ENCODE peak calls at places on chromosomes 1 and 21, in ten cellular contexts. One of them, this sample, is unnamed. For H3K27me3, the result is how much of the 10 kb centered on the place peaks cover.

GRCh38 chr1:171841931-171842723 is 829 bp downstream of the DNM3 start:
- DNase-seq in right lobe of liver: no peak
- DNase-seq in suprapubic skin: no peak
- DNase-seq in heart left ventricle: peak
- DNase-seq in GM23248: peak
- DNase-seq in CD8-positive, alpha-beta T cell: no peak
- DNase-seq in PC-9: no peak
- DNase-seq in endothelial cell of umbilical vein: peak
- DNase-seq in GM12878: no peak
- DNase-seq in heart right ventricle: peak
- DNase-seq in this sample: peak

GRCh38 chr1:20705356-20705755 is 12.5 kb downstream of the KIF17 start:
- DNase-seq in right lobe of liver: no peak
- DNase-seq in suprapubic skin: no peak
- DNase-seq in heart left ventricle: no peak
- DNase-seq in GM23248: no peak
- DNase-seq in CD8-positive, alpha-beta T cell: no peak
- DNase-seq in PC-9: no peak
- DNase-seq in endothelial cell of umbilical vein: no peak
- DNase-seq in GM12878: no peak
- DNase-seq in heart right ventricle: no peak
- DNase-seq in this sample: no peak

GRCh38 chr1:225919906-225920305 is 4.1 kb downstream of the PYCR2 start:
- DNase-seq in right lobe of liver: no peak
- DNase-seq in suprapubic skin: no peak
- DNase-seq in heart left ventricle: peak
- DNase-seq in GM23248: peak
- DNase-seq in CD8-positive, alpha-beta T cell: no peak
- DNase-seq in PC-9: peak
- DNase-seq in endothelial cell of umbilical vein: peak
- DNase-seq in GM12878: peak
- DNase-seq in heart right ventricle: peak
- DNase-seq in this sample: peak

GRCh38 chr21:40846566-40847411 is at the start of gene DSCAM:
- DNase-seq in right lobe of liver: no peak
- DNase-seq in suprapubic skin: no peak
- DNase-seq in heart left ventricle: no peak
- DNase-seq in GM23248: no peak
- DNase-seq in CD8-positive, alpha-beta T cell: no peak
- DNase-seq in PC-9: no peak
- DNase-seq in endothelial cell of umbilical vein: no peak
- DNase-seq in GM12878: no peak
- DNase-seq in heart right ventricle: no peak
- DNase-seq in this sample: peak

GRCh38 chr1:1069711-1070676 is 4.1 kb downstream of the RNF223 start:
- DNase-seq in right lobe of liver: no peak
- DNase-seq in suprapubic skin: no peak
- DNase-seq in heart left ventricle: no peak
- DNase-seq in GM23248: peak
- DNase-seq in CD8-positive, alpha-beta T cell: no peak
- DNase-seq in PC-9: peak
- DNase-seq in endothelial cell of umbilical vein: no peak
- DNase-seq in GM12878: no peak
- DNase-seq in heart right ventricle: no peak
- DNase-seq in this sample: no peak

GRCh38 chr1:204684551-204685235 is 845 bp downstream of the LRRN2 start:
- DNase-seq in right lobe of liver: no peak
- DNase-seq in suprapubic skin: no peak
- DNase-seq in heart left ventricle: peak
- DNase-seq in GM23248: no peak
- DNase-seq in CD8-positive, alpha-beta T cell: no peak
- DNase-seq in PC-9: peak
- DNase-seq in endothelial cell of umbilical vein: no peak
- DNase-seq in GM12878: no peak
- DNase-seq in heart right ventricle: peak
- DNase-seq in this sample: peak

GRCh38 chr1:94298861-94299260 is 61.5 kb upstream of the ARHGAP29 start:
- DNase-seq in right lobe of liver: no peak
- DNase-seq in suprapubic skin: no peak
- DNase-seq in heart left ventricle: no peak
- DNase-seq in GM23248: peak
- DNase-seq in CD8-positive, alpha-beta T cell: no peak
- DNase-seq in PC-9: no peak
- DNase-seq in endothelial cell of umbilical vein: peak
- DNase-seq in GM12878: no peak
- DNase-seq in heart right ventricle: no peak
- DNase-seq in this sample: peak

GRCh38 chr1:113783254-113784103 is 24.2 kb upstream of the PHTF1 start:
- DNase-seq in right lobe of liver: no peak
- DNase-seq in suprapubic skin: no peak
- DNase-seq in heart left ventricle: no peak
- DNase-seq in GM23248: peak
- DNase-seq in CD8-positive, alpha-beta T cell: peak
- DNase-seq in PC-9: no peak
- DNase-seq in endothelial cell of umbilical vein: peak
- DNase-seq in GM12878: peak
- DNase-seq in heart right ventricle: no peak
- DNase-seq in this sample: peak

GRCh38 chr1:229169399-229169798 is 101.5 kb upstream of the RAB4A start:
- DNase-seq in right lobe of liver: no peak
- DNase-seq in suprapubic skin: peak
- DNase-seq in heart left ventricle: no peak
- DNase-seq in GM23248: peak
- DNase-seq in CD8-positive, alpha-beta T cell: no peak
- DNase-seq in PC-9: no peak
- DNase-seq in endothelial cell of umbilical vein: no peak
- DNase-seq in GM12878: no peak
- DNase-seq in heart right ventricle: no peak
- DNase-seq in this sample: no peak

GRCh38 chr1:229167356-229167755 is 103.6 kb upstream of the RAB4A start:
- DNase-seq in right lobe of liver: no peak
- DNase-seq in suprapubic skin: no peak
- DNase-seq in heart left ventricle: no peak
- DNase-seq in GM23248: no peak
- DNase-seq in CD8-positive, alpha-beta T cell: no peak
- DNase-seq in PC-9: no peak
- DNase-seq in endothelial cell of umbilical vein: no peak
- DNase-seq in GM12878: no peak
- DNase-seq in heart right ventricle: no peak
- DNase-seq in this sample: no peak

GRCh38 chr1:229170274-229170673 is 100.6 kb upstream of the RAB4A start:
- DNase-seq in right lobe of liver: no peak
- DNase-seq in suprapubic skin: no peak
- DNase-seq in heart left ventricle: no peak
- DNase-seq in GM23248: no peak
- DNase-seq in CD8-positive, alpha-beta T cell: no peak
- DNase-seq in PC-9: no peak
- DNase-seq in endothelial cell of umbilical vein: no peak
- DNase-seq in GM12878: no peak
- DNase-seq in heart right ventricle: no peak
- DNase-seq in this sample: no peak

GRCh38 chr1:229171934-229172333 is 99.0 kb upstream of the RAB4A start:
- DNase-seq in right lobe of liver: peak
- DNase-seq in suprapubic skin: no peak
- DNase-seq in heart left ventricle: no peak
- DNase-seq in GM23248: no peak
- DNase-seq in CD8-positive, alpha-beta T cell: no peak
- DNase-seq in PC-9: no peak
- DNase-seq in endothelial cell of umbilical vein: no peak
- DNase-seq in GM12878: no peak
- DNase-seq in heart right ventricle: no peak
- DNase-seq in this sample: no peak

DNA sequence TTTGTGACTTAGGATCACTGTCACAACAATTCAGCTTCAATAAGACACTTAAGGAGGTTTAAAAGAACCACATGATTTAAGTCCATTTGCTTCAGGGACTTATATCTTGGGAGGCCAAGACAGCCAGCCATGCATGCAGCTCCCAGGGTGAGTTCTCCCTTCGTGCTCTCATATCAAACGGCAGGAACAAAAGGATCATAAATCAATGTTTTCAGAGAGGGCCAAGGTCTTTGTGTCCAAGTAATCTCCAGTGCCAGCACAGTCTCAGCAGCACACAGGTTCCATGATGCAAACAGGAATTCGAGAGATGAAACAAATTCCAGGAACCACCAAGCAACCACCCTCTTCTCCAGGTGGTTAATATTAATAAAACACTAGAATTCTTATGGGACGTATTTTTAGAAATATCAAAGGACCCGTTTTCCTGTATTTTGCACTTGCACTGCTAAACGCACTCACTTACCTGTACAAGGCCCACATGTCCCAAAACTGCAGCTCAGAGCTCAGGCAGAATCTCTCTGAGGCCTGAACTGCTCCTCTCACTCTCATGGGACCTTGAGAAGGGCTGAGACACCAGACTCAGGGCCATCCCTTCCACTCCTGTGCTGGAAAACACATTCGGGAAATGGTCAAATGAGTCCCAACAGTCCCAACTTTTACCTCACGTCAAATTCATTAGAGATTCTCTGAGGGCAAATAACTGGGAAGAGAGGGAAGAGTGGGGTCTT is 100.0 kb upstream of the RAB4A start:
- DNase-seq in right lobe of liver: no peak
- DNase-seq in suprapubic skin: no peak
- DNase-seq in heart left ventricle: no peak
- DNase-seq in GM23248: no peak
- DNase-seq in CD8-positive, alpha-beta T cell: no peak
- DNase-seq in PC-9: no peak
- DNase-seq in endothelial cell of umbilical vein: no peak
- DNase-seq in GM12878: no peak
- DNase-seq in heart right ventricle: no peak
- DNase-seq in this sample: no peak
- H3K27ac ChIP-seq in right lobe of liver: no peak
- H3K27ac ChIP-seq in suprapubic skin: no peak
- H3K27ac ChIP-seq in heart left ventricle: no peak
- H3K27ac ChIP-seq in GM23248: no peak
- H3K27ac ChIP-seq in CD8-positive, alpha-beta T cell: no peak
- H3K27ac ChIP-seq in PC-9: no peak
- H3K27ac ChIP-seq in endothelial cell of umbilical vein: no peak
- H3K27ac ChIP-seq in GM12878: no peak
- H3K27ac ChIP-seq in heart right ventricle: no peak
- H3K27ac ChIP-seq in this sample: no peak

DNA sequence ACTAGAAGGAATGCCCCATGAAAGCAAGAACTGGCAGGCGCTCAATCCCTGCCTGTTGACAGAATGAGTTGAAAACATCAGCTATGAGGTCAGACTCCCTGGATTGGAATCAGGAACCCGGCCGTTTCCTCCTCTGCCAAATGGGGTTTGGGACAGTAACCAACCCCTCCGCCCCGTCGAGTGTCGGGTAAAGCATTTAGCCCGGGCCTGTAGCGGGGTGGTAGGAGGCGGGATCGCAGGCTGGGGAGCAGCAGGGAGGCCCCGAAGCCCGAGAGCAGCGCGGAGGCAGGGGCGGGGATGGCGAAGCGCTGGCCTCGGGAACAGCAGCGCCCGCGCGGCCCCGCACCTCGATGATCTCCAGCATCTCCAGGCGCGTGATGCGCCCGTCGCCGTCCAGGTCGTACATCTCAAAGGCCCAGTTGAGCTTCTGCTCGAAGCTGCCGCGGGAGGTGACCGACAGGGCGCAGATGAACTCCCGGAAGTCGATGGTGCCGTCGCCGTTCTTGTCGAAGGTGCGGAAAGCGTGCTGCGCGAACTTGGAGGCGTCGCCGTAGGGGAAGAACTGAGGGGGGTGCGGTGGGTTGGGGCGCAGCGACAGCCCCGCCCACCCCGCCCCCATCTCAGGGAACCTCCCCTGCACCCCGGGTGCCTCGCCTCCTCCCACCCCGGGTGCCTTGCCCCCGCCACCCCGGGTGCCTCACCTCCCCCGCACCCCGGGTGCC is 7.5 kb downstream of the HPCAL4 start:
- DNase-seq in right lobe of liver: no peak
- DNase-seq in suprapubic skin: no peak
- DNase-seq in heart left ventricle: no peak
- DNase-seq in GM23248: peak
- DNase-seq in CD8-positive, alpha-beta T cell: peak
- DNase-seq in PC-9: no peak
- DNase-seq in endothelial cell of umbilical vein: no peak
- DNase-seq in GM12878: no peak
- DNase-seq in heart right ventricle: no peak
- DNase-seq in this sample: no peak
- H3K27me3 ChIP-seq in right lobe of liver: under half
- H3K27me3 ChIP-seq in suprapubic skin: half or more
- H3K27me3 ChIP-seq in heart left ventricle: under half
- H3K27me3 ChIP-seq in GM23248: half or more
- H3K27me3 ChIP-seq in CD8-positive, alpha-beta T cell: under half
- H3K27me3 ChIP-seq in PC-9: under half
- H3K27me3 ChIP-seq in endothelial cell of umbilical vein: half or more
- H3K27me3 ChIP-seq in GM12878: under half
- H3K27me3 ChIP-seq in heart right ventricle: under half
- H3K27me3 ChIP-seq in this sample: under half

GRCh38 chr1:221449194-221449593 is 292.7 kb downstream of the DUSP10 start:
- DNase-seq in right lobe of liver: no peak
- DNase-seq in suprapubic skin: no peak
- DNase-seq in heart left ventricle: no peak
- DNase-seq in GM23248: no peak
- DNase-seq in CD8-positive, alpha-beta T cell: no peak
- DNase-seq in PC-9: no peak
- DNase-seq in endothelial cell of umbilical vein: no peak
- DNase-seq in GM12878: no peak
- DNase-seq in heart right ventricle: no peak
- DNase-seq in this sample: no peak
- H3K27ac ChIP-seq in right lobe of liver: no peak
- H3K27ac ChIP-seq in suprapubic skin: no peak
- H3K27ac ChIP-seq in heart left ventricle: no peak
- H3K27ac ChIP-seq in GM23248: peak
- H3K27ac ChIP-seq in CD8-positive, alpha-beta T cell: no peak
- H3K27ac ChIP-seq in PC-9: no peak
- H3K27ac ChIP-seq in endothelial cell of umbilical vein: no peak
- H3K27ac ChIP-seq in GM12878: no peak
- H3K27ac ChIP-seq in heart right ventricle: no peak
- H3K27ac ChIP-seq in this sample: no peak

GRCh38 chr1:22616571-22616970 is 19.9 kb upstream of the C1QA start:
- DNase-seq in right lobe of liver: no peak
- DNase-seq in suprapubic skin: no peak
- DNase-seq in heart left ventricle: no peak
- DNase-seq in GM23248: no peak
- DNase-seq in CD8-positive, alpha-beta T cell: no peak
- DNase-seq in PC-9: no peak
- DNase-seq in endothelial cell of umbilical vein: no peak
- DNase-seq in GM12878: no peak
- DNase-seq in heart right ventricle: no peak
- DNase-seq in this sample: no peak

GRCh38 chr1:22621761-22622160 is 14.7 kb upstream of the C1QA start:
- DNase-seq in right lobe of liver: no peak
- DNase-seq in suprapubic skin: no peak
- DNase-seq in heart left ventricle: no peak
- DNase-seq in GM23248: no peak
- DNase-seq in CD8-positive, alpha-beta T cell: no peak
- DNase-seq in PC-9: no peak
- DNase-seq in endothelial cell of umbilical vein: no peak
- DNase-seq in GM12878: no peak
- DNase-seq in heart right ventricle: no peak
- DNase-seq in this sample: no peak

GRCh38 chr1:22618056-22618455 is 18.4 kb upstream of the C1QA start:
- DNase-seq in right lobe of liver: no peak
- DNase-seq in suprapubic skin: no peak
- DNase-seq in heart left ventricle: no peak
- DNase-seq in GM23248: no peak
- DNase-seq in CD8-positive, alpha-beta T cell: no peak
- DNase-seq in PC-9: no peak
- DNase-seq in endothelial cell of umbilical vein: no peak
- DNase-seq in GM12878: no peak
- DNase-seq in heart right ventricle: no peak
- DNase-seq in this sample: no peak

GRCh38 chr1:22619252-22619651 is 17.2 kb upstream of the C1QA start:
- DNase-seq in right lobe of liver: no peak
- DNase-seq in suprapubic skin: no peak
- DNase-seq in heart left ventricle: no peak
- DNase-seq in GM23248: no peak
- DNase-seq in CD8-positive, alpha-beta T cell: no peak
- DNase-seq in PC-9: no peak
- DNase-seq in endothelial cell of umbilical vein: no peak
- DNase-seq in GM12878: no peak
- DNase-seq in heart right ventricle: no peak
- DNase-seq in this sample: no peak

GRCh38 chr1:22619808-22620207 is 16.6 kb upstream of the C1QA start:
- DNase-seq in right lobe of liver: no peak
- DNase-seq in suprapubic skin: no peak
- DNase-seq in heart left ventricle: no peak
- DNase-seq in GM23248: no peak
- DNase-seq in CD8-positive, alpha-beta T cell: no peak
- DNase-seq in PC-9: no peak
- DNase-seq in endothelial cell of umbilical vein: no peak
- DNase-seq in GM12878: no peak
- DNase-seq in heart right ventricle: no peak
- DNase-seq in this sample: no peak
- H3K27me3 ChIP-seq in right lobe of liver: under half
- H3K27me3 ChIP-seq in suprapubic skin: half or more
- H3K27me3 ChIP-seq in heart left ventricle: half or more
- H3K27me3 ChIP-seq in GM23248: half or more
- H3K27me3 ChIP-seq in CD8-positive, alpha-beta T cell: under half
- H3K27me3 ChIP-seq in PC-9: half or more
- H3K27me3 ChIP-seq in endothelial cell of umbilical vein: under half
- H3K27me3 ChIP-seq in GM12878: under half
- H3K27me3 ChIP-seq in heart right ventricle: half or more
- H3K27me3 ChIP-seq in this sample: under half